ENCODE peak calls at places on chromosomes 5 and 9, in six cellular contexts. N is activated CD8-positive, alpha-beta T cell treated with anti-CD3 and anti-CD28 coated beads for 36 hours; I is B cell; O is omental fat pad; D is GM06990; A is foreskin fibroblast. H is an unnamed sample.

GRCh38 chr5:66333192-66333591 is 189.1 kb downstream of the SREK1 start:
- DNase-seq in N (no peak), I (no peak), O (no peak), D (no peak), A (no peak), H (no peak)

GRCh38 chr5:71681282-71681681 is 37.8 kb upstream of the CARTPT start:
- DNase-seq in N (no peak), I (no peak), O (no peak), D (no peak), A (no peak), H (peak; percentile 38)

GRCh38 chr5:31982027-31982426 is 192.1 kb downstream of the GOLPH3 start:
- DNase-seq in N (no peak), I (no peak), O (no peak), D (no peak), A (no peak), H (no peak)

GRCh38 chr5:134568761-134569725 is 43.6 kb downstream of the JADE2 start:
- DNase-seq in N (no peak), I (no peak), O (peak; percentile 44), D (no peak), A (peak; percentile 56), H (peak; percentile 84)

GRCh38 chr9:134061019-134061687 is 6.7 kb downstream of the BRD3 start:
- DNase-seq in N (no peak), I (no peak), O (no peak), D (no peak), A (no peak), H (no peak)

GRCh38 chr9:120965344-120966004 is 38.9 kb upstream of the TRAF1 start:
- DNase-seq in N (no peak), I (no peak), O (no peak), D (no peak), A (no peak), H (peak; percentile 65)

GRCh38 chr9:75152416-75152815 is 64.1 kb downstream of the OSTF1 start:
- DNase-seq in N (peak; percentile 85), I (no peak), O (no peak), D (no peak), A (no peak), H (no peak)

GRCh38 chr5:97162045-97162444 is 19.6 kb upstream of the LIX1 start:
- DNase-seq in N (peak; percentile 70), I (peak; percentile 73), O (no peak), D (no peak), A (peak; percentile 83), H (peak; percentile 88)

GRCh38 chr9:69867081-69867814 is 46.6 kb downstream of the CFAP95 start:
- DNase-seq in N (no peak), I (no peak), O (no peak), D (no peak), A (peak; percentile 51), H (no peak)

GRCh38 chr9:76512826-76513225 is 53.8 kb downstream of the GCNT1 start:
- DNase-seq in N (no peak), I (no peak), O (no peak), D (no peak), A (peak; percentile 87), H (no peak)

GRCh38 chr9:130662927-130663257 is 1.5 kb upstream of the PRDM12 start:
- DNase-seq in N (no peak), I (peak; percentile 25), O (no peak), D (no peak), A (no peak), H (no peak)

GRCh38 chr5:155472780-155473179 is 459.2 kb downstream of the KIF4B start:
- DNase-seq in N (no peak), I (no peak), O (no peak), D (no peak), A (no peak), H (no peak)

GRCh38 chr5:4413996-4414395 is 726.1 kb upstream of the ADAMTS16 start:
- DNase-seq in N (no peak), I (no peak), O (no peak), D (no peak), A (no peak), H (no peak)

GRCh38 chr5:139394123-139394653 is 716 bp downstream of the PROB1 start:
- DNase-seq in N (peak; percentile 80), I (peak; percentile 78), O (no peak), D (peak; percentile 83), A (peak; percentile 84), H (peak; percentile 74)

GRCh38 chr5:10635257-10635860 is 71.5 kb downstream of the ANKRD33B start:
- DNase-seq in N (peak; percentile 94), I (peak; percentile 77), O (no peak), D (peak; percentile 79), A (peak; percentile 57), H (no peak)

GRCh38 chr9:130938652-130939404 is at the start of gene FIBCD1:
- DNase-seq in N (peak; percentile 40), I (peak; percentile 42), O (no peak), D (peak; percentile 72), A (peak; percentile 72), H (peak; percentile 38)

GRCh38 chr9:106799146-106799545 is 63.8 kb upstream of the ZNF462 start:
- DNase-seq in N (no peak), I (no peak), O (no peak), D (no peak), A (peak; percentile 87), H (peak; percentile 87)

GRCh38 chr5:22242532-22242931 is 610.6 kb downstream of the CDH12 start:
- DNase-seq in N (no peak), I (no peak), O (no peak), D (no peak), A (no peak), H (no peak)

GRCh38 chr5:135212361-135213033 is 178.5 kb upstream of the PITX1 start:
- DNase-seq in N (no peak), I (no peak), O (no peak), D (no peak), A (no peak), H (no peak)

GRCh38 chr5:76325876-76326491 is 77.1 kb upstream of the IQGAP2 start:
- DNase-seq in N (peak; percentile 62), I (no peak), O (no peak), D (no peak), A (no peak), H (no peak)

GRCh38 chr9:113702423-113702755 is 173.7 kb upstream of the ZNF618 start:
- DNase-seq in N (no peak), I (no peak), O (no peak), D (no peak), A (no peak), H (no peak)

GRCh38 chr9:21710792-21711191 is 91.6 kb upstream of the MTAP start:
- DNase-seq in N (peak; percentile 49), I (no peak), O (no peak), D (no peak), A (peak; percentile 45), H (no peak)

GRCh38 chr9:133141833-133142594 is 21.0 kb upstream of the RALGDS start:
- DNase-seq in N (peak; percentile 86), I (peak; percentile 57), O (no peak), D (peak; percentile 73), A (no peak), H (no peak)

GRCh38 chr9:121819511-121820231 is 168.2 kb downstream of the DAB2IP start:
- DNase-seq in N (no peak), I (no peak), O (no peak), D (no peak), A (peak; percentile 70), H (no peak)

GRCh38 chr9:130429407-130429806 is 15.4 kb upstream of the ASS1 start:
- DNase-seq in N (no peak), I (no peak), O (no peak), D (no peak), A (no peak), H (no peak)

GRCh38 chr9:113154936-113155335 is 4.1 kb downstream of the SLC31A2 start:
- DNase-seq in N (no peak), I (no peak), O (no peak), D (no peak), A (peak; percentile 61), H (peak; percentile 48)

GRCh38 chr5:179530069-179530998 is 20.0 kb upstream of the RUFY1 start:
- DNase-seq in N (peak; percentile 81), I (peak; percentile 78), O (no peak), D (peak; percentile 85), A (peak; percentile 70), H (peak; percentile 39)

GRCh38 chr9:90009447-90009846 is 404.6 kb downstream of the GADD45G start:
- DNase-seq in N (no peak), I (peak; percentile 70), O (no peak), D (no peak), A (no peak), H (no peak)

GRCh38 chr5:103938151-103938671 is 375.6 kb upstream of the NUDT12 start:
- DNase-seq in N (no peak), I (no peak), O (no peak), D (no peak), A (no peak), H (no peak)

GRCh38 chr9:88781500-88782391 is 209.5 kb upstream of the S1PR3 start:
- DNase-seq in N (no peak), I (no peak), O (no peak), D (no peak), A (peak; percentile 77), H (peak; percentile 61)
- TF ChIP-seq CTCF in N (no peak), I (no peak), O (no peak), D (no peak), A (peak; percentile 53), H (peak; percentile 81)

DNA sequence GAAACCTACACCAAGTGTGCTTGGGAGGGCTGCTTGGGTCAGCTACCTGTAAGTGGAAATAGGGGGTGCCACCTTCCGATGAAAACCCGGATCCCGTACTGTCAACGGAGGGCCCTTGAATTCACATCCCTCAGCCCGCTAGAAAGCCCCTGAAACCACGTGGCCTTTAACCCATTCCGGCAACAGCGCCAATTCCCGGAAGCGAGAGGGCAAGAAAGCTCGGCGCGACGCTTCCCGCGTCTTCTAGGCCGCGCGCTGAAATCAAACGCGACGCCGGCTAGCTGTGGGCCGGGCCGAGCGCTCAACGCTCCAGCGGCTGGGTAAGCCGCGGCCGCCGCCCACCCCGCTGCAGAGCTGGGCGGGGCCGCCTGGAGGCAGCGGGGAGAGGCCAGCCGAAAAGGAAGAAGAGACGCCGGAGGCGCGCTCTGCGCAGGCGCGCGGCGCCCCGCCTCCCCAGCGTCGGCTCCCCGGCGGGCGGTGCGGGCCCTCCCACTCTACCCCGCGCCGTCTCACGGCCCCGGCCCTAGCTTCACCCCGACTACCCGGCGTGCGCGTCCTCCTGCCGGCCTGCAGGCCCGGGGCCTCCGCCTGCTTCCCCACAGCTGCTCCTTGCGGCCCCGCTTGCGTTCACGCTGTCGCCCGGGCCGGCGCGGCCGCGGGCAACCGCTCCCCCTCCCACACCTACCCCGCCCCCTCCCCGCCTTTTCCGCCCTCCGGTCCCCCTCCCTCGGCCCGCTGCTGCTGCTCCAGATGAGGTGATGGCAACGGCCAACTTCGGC is at the start of gene KIF2A:
- DNase-seq in N (peak; percentile 97), I (peak; percentile 98), O (peak; percentile 45), D (peak; percentile 99), A (peak; percentile 98), H (peak; percentile 97)
- TF ChIP-seq CTCF in N (no peak), I (no peak), O (no peak), D (peak; percentile 3), A (no peak), H (no peak)

GRCh38 chr9:129007035-129007765 is 20.9 kb downstream of the SH3GLB2 start:
- DNase-seq in N (no peak), I (no peak), O (no peak), D (no peak), A (no peak), H (peak; percentile 29)
- TF ChIP-seq CTCF in N (peak; percentile 28), I (peak; percentile 32), O (no peak), D (no peak), A (no peak), H (no peak)

GRCh38 chr5:160460377-160461049 is 38.9 kb downstream of the PTTG1 start:
- DNase-seq in N (no peak), I (no peak), O (no peak), D (no peak), A (peak; percentile 59), H (peak; percentile 25)
- TF ChIP-seq CTCF in N (peak; percentile 32), I (peak; percentile 24), O (no peak), D (peak; percentile 48), A (peak; percentile 16), H (peak; percentile 36)

H was measured in cardiac muscle cell.